ENCODE peak calls at places on chromosomes 3 and 15, in five cellular contexts. One of them, this sample, is unnamed.

GRCh38 chr15:80844011-80844732 is 65.0 kb downstream of the CEMIP start:
- DNase-seq in HCT116: no peak
- DNase-seq in H9: no peak
- DNase-seq in mesenchymal stem cell: peak; percentile 38
- DNase-seq in HepG2: peak; percentile 45
- DNase-seq in this sample: peak; percentile 56

GRCh38 chr3:113829576-113830354 is 8.8 kb upstream of the GRAMD1C start:
- DNase-seq in HepG2: no peak
- DNase-seq in H9: no peak
- DNase-seq in HCT116: no peak
- DNase-seq in mesenchymal stem cell: no peak
- DNase-seq in this sample: no peak

GRCh38 chr3:13280122-13280790 is 139.9 kb downstream of the NUP210 start:
- DNase-seq in HCT116: no peak
- DNase-seq in HepG2: no peak
- DNase-seq in mesenchymal stem cell: no peak
- DNase-seq in H9: no peak
- DNase-seq in this sample: no peak

GRCh38 chr3:122940628-122941086 is 86.9 kb downstream of the SEMA5B start:
- DNase-seq in HepG2: no peak
- DNase-seq in mesenchymal stem cell: no peak
- DNase-seq in HCT116: no peak
- DNase-seq in H9: no peak
- DNase-seq in this sample: no peak

GRCh38 chr15:52085289-52085688 is 27.3 kb downstream of the BCL2L10 start:
- DNase-seq in H9: no peak
- DNase-seq in mesenchymal stem cell: no peak
- DNase-seq in HCT116: no peak
- DNase-seq in HepG2: no peak
- DNase-seq in this sample: no peak

GRCh38 chr3:46087871-46088270 is 60.6 kb upstream of the XCR1 start:
- DNase-seq in HCT116: no peak
- DNase-seq in mesenchymal stem cell: peak; percentile 70
- DNase-seq in H9: no peak
- DNase-seq in HepG2: no peak
- DNase-seq in this sample: no peak

GRCh38 chr3:116078561-116078960 is 366.7 kb downstream of the LSAMP start:
- DNase-seq in H9: no peak
- DNase-seq in HCT116: no peak
- DNase-seq in HepG2: no peak
- DNase-seq in mesenchymal stem cell: no peak
- DNase-seq in this sample: no peak

GRCh38 chr3:145820175-145820574 is 340.8 kb downstream of the PLOD2 start:
- DNase-seq in mesenchymal stem cell: no peak
- DNase-seq in HCT116: no peak
- DNase-seq in HepG2: no peak
- DNase-seq in H9: no peak
- DNase-seq in this sample: no peak

GRCh38 chr15:73930790-73931281 is 4.6 kb downstream of the LOXL1 start:
- DNase-seq in HCT116: no peak
- DNase-seq in H9: no peak
- DNase-seq in mesenchymal stem cell: no peak
- DNase-seq in HepG2: no peak
- DNase-seq in this sample: no peak

GRCh38 chr3:48966876-48967361 is 23.1 kb upstream of the P4HTM start:
- DNase-seq in HCT116: no peak
- DNase-seq in mesenchymal stem cell: no peak
- DNase-seq in HepG2: no peak
- DNase-seq in H9: no peak
- DNase-seq in this sample: no peak

GRCh38 chr3:62161306-62161705 is 212.0 kb downstream of the FEZF2 start:
- DNase-seq in mesenchymal stem cell: peak; percentile 24
- DNase-seq in HepG2: no peak
- DNase-seq in H9: no peak
- DNase-seq in HCT116: no peak
- DNase-seq in this sample: no peak

GRCh38 chr15:89192136-89192535 is 29.2 kb downstream of the RLBP1 start:
- DNase-seq in mesenchymal stem cell: no peak
- DNase-seq in H9: no peak
- DNase-seq in HepG2: no peak
- DNase-seq in HCT116: no peak
- DNase-seq in this sample: no peak

GRCh38 chr3:47022540-47023161 is 43.2 kb downstream of the NBEAL2 start:
- DNase-seq in mesenchymal stem cell: peak; percentile 24
- DNase-seq in H9: no peak
- DNase-seq in HepG2: no peak
- DNase-seq in HCT116: no peak
- DNase-seq in this sample: no peak

GRCh38 chr15:26037369-26037768 is 174.2 kb upstream of the ATP10A start:
- DNase-seq in H9: no peak
- DNase-seq in HepG2: no peak
- DNase-seq in mesenchymal stem cell: no peak
- DNase-seq in HCT116: no peak
- DNase-seq in this sample: no peak

GRCh38 chr3:138114431-138114918 is 933 bp downstream of the DZIP1L start:
- DNase-seq in HepG2: peak; percentile 9
- DNase-seq in H9: peak; percentile 47
- DNase-seq in HCT116: no peak
- DNase-seq in mesenchymal stem cell: peak; percentile 58
- DNase-seq in this sample: no peak
- H2AFZ ChIP-seq in HepG2: peak overlapping the region; percentile 95
- H2AFZ ChIP-seq in H9: no peak overlapping the region
- H2AFZ ChIP-seq in HCT116: peak overlapping the region; percentile 90
- H2AFZ ChIP-seq in mesenchymal stem cell: peak overlapping the region; percentile 33
- H2AFZ ChIP-seq in this sample: peak overlapping the region; percentile 94

GRCh38 chr15:35305906-35306305 is 220.8 kb upstream of the NANOGP8 start:
- DNase-seq in HepG2: no peak
- DNase-seq in mesenchymal stem cell: peak; percentile 90
- DNase-seq in HCT116: peak; percentile 23
- DNase-seq in H9: no peak
- DNase-seq in this sample: peak; percentile 2
- H3K4me1 ChIP-seq in HepG2: peaks cover 8% of the 10 kb centered on the region
- H3K4me1 ChIP-seq in mesenchymal stem cell: no peaks in the 10 kb centered on the region
- H3K4me1 ChIP-seq in HCT116: peaks cover 19% of the 10 kb centered on the region
- H3K4me1 ChIP-seq in H9: no peaks in the 10 kb centered on the region
- H3K4me1 ChIP-seq in this sample: peaks cover 27% of the 10 kb centered on the region

GRCh38 chr3:126380011-126380768 is 14.5 kb upstream of the CFAP100 start:
- DNase-seq in HCT116: no peak
- DNase-seq in HepG2: no peak
- DNase-seq in H9: no peak
- DNase-seq in mesenchymal stem cell: no peak
- DNase-seq in this sample: no peak
- H2AFZ ChIP-seq in HCT116: no peak overlapping the region
- H2AFZ ChIP-seq in HepG2: no peak overlapping the region
- H2AFZ ChIP-seq in H9: no peak overlapping the region
- H2AFZ ChIP-seq in mesenchymal stem cell: no peak overlapping the region
- H2AFZ ChIP-seq in this sample: no peak overlapping the region

GRCh38 chr3:141076026-141076797 is 25.1 kb downstream of the SPSB4 start:
- DNase-seq in mesenchymal stem cell: no peak
- DNase-seq in HCT116: no peak
- DNase-seq in H9: no peak
- DNase-seq in HepG2: no peak
- DNase-seq in this sample: no peak
- H3K4me1 ChIP-seq in mesenchymal stem cell: peaks cover 13% of the 10 kb centered on the region
- H3K4me1 ChIP-seq in HCT116: no peaks in the 10 kb centered on the region
- H3K4me1 ChIP-seq in H9: peaks cover 45% of the 10 kb centered on the region
- H3K4me1 ChIP-seq in HepG2: peaks cover 1% of the 10 kb centered on the region
- H3K4me1 ChIP-seq in this sample: no peaks in the 10 kb centered on the region

DNA sequence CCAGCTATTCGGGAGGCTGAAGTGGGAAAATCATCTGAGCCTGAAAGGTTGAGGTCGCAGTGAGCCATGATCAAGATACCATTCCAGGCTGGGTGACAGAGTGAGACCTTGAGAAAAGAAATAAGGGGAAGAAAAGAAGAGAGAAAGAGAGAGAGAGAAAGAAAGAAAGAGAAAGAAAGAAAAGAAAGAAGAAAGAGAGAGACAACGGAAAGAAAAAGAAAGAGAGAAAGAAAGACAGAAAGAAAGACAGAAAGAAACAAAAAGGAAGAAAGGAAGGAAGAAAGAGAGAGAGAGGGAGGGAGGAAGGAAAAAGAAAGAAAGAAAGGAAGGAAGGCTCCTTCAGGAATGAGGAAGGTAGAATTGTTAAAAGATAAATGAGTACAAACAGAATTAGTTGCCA is 84.5 kb downstream of the RPL22L1 start:
- DNase-seq in HCT116: no peak
- DNase-seq in mesenchymal stem cell: no peak
- DNase-seq in H9: no peak
- DNase-seq in HepG2: no peak
- DNase-seq in this sample: no peak
- H2AFZ ChIP-seq in HCT116: no peak overlapping the region
- H2AFZ ChIP-seq in mesenchymal stem cell: no peak overlapping the region
- H2AFZ ChIP-seq in H9: no peak overlapping the region
- H2AFZ ChIP-seq in HepG2: no peak overlapping the region
- H2AFZ ChIP-seq in this sample: no peak overlapping the region

GRCh38 chr3:33315826-33316225 is 38.6 kb downstream of the FBXL2 start:
- DNase-seq in mesenchymal stem cell: peak; percentile 30
- DNase-seq in HCT116: peak; percentile 45
- DNase-seq in HepG2: peak; percentile 38
- DNase-seq in H9: no peak
- DNase-seq in this sample: no peak

GRCh38 chr3:33313331-33313730 is 36.1 kb downstream of the FBXL2 start:
- DNase-seq in HepG2: no peak
- DNase-seq in H9: no peak
- DNase-seq in mesenchymal stem cell: peak; percentile 18
- DNase-seq in HCT116: no peak
- DNase-seq in this sample: no peak

GRCh38 chr3:33317963-33318708 is 40.9 kb downstream of the FBXL2 start:
- DNase-seq in H9: no peak
- DNase-seq in HCT116: no peak
- DNase-seq in mesenchymal stem cell: no peak
- DNase-seq in HepG2: peak; percentile 18
- DNase-seq in this sample: peak; percentile 81

GRCh38 chr3:33314993-33315392 is 37.8 kb downstream of the FBXL2 start:
- DNase-seq in mesenchymal stem cell: no peak
- DNase-seq in H9: no peak
- DNase-seq in HepG2: no peak
- DNase-seq in HCT116: no peak
- DNase-seq in this sample: no peak

DNA sequence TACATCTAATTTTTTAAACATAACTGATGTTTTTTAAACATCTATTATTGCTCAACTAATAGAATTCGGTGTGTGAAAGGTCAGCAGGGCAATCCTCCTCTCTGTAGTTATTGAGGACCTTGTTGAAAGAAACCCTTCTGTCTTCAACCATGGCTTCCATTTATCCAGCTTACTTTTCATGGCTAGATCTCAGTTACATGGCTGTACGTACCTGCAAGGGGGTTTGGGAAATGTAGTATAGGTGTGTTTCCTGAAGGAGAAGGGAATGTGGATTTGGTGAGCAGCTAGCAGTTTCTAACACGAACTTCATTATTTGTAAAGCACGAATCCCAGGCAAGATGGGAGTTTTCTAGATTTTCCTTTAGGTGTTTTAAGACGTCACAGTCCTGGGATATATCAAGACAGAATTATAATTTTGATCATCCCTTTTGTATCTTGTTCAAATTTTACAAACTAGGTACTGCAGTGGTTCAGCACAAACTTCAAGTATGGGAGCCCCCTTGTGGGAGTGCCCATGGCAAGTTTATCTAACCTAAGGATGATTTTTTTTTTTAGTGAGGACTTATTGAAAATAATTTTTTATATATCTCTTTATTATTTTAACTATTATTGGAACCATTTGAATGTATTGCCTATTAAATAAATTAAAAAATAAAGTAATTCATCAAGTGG is 41.6 kb downstream of the FBXL2 start:
- DNase-seq in HepG2: no peak
- DNase-seq in mesenchymal stem cell: no peak
- DNase-seq in HCT116: no peak
- DNase-seq in H9: no peak
- DNase-seq in this sample: no peak
- H3K4me1 ChIP-seq in HepG2: peaks cover 30% of the 10 kb centered on the region
- H3K4me1 ChIP-seq in mesenchymal stem cell: no peaks in the 10 kb centered on the region
- H3K4me1 ChIP-seq in HCT116: peaks cover 11% of the 10 kb centered on the region
- H3K4me1 ChIP-seq in H9: no peaks in the 10 kb centered on the region
- H3K4me1 ChIP-seq in this sample: peaks cover 34% of the 10 kb centered on the region

This sample was measured in PC-9.